ENCODE peak calls at places on chromosomes 6 and 20, in seven cellular contexts. Z is fibroblast of mammary gland; J is dermis blood vessel endothelial cell; Y is tibial artery; H is T-helper 1 cell; M is CD8-positive, alpha-beta memory T cell; P is bronchial epithelial cell. T is an unnamed sample.

GRCh38 chr20:3811421-3812258 is 8.7 kb upstream of the AP5S1 start:
- DNase-seq in H (peak), Y (peak), Z (peak), P (peak), M (peak), J (peak), T (peak)

GRCh38 chr20:59150821-59151251 is 12.8 kb upstream of the ZNF831 start:
- DNase-seq in Y (no peak), H (no peak), Z (no peak), J (no peak), M (no peak), P (no peak), T (no peak)

GRCh38 chr6:42947950-42948349 is 12.6 kb upstream of the GNMT start:
- DNase-seq in P (no peak), Y (no peak), H (no peak), J (no peak), Z (no peak), M (no peak), T (no peak)

GRCh38 chr6:157597461-157598312 is 216.7 kb downstream of the ZDHHC14 start:
- DNase-seq in P (peak), J (peak), H (no peak), Y (no peak), M (peak), Z (peak), T (no peak)

GRCh38 chr6:154593122-154593521 is 82.6 kb upstream of the CNKSR3 start:
- DNase-seq in Y (peak), P (no peak), H (no peak), Z (no peak), J (no peak), M (no peak), T (no peak)

GRCh38 chr20:48350291-48350988 is 477.4 kb downstream of the PREX1 start:
- DNase-seq in P (no peak), Y (no peak), M (no peak), J (peak), Z (peak), H (no peak), T (no peak)

GRCh38 chr20:25009218-25010145 is 16.9 kb upstream of the APMAP start:
- DNase-seq in J (no peak), Z (no peak), H (no peak), M (no peak), P (no peak), Y (peak), T (no peak)

GRCh38 chr6:7978736-7979135 is 68.1 kb upstream of the TXNDC5 start:
- DNase-seq in H (no peak), Y (no peak), Z (no peak), P (no peak), M (no peak), J (no peak), T (no peak)

GRCh38 chr20:53413188-53413631 is 180.4 kb downstream of the ZNF217 start:
- DNase-seq in M (peak), J (no peak), H (peak), Z (no peak), Y (no peak), P (peak), T (no peak)

GRCh38 chr6:102458990-102459389 is 1065.5 kb downstream of the GRIK2 start:
- DNase-seq in Y (no peak), J (no peak), Z (no peak), M (no peak), H (no peak), P (no peak), T (no peak)

GRCh38 chr20:41447026-41447425 is 80.4 kb upstream of the EMILIN3 start:
- DNase-seq in Z (no peak), H (no peak), P (no peak), J (no peak), Y (no peak), M (no peak), T (no peak)

GRCh38 chr6:45812937-45813336 is 202.7 kb downstream of the CLIC5 start:
- DNase-seq in Y (no peak), P (no peak), Z (no peak), J (no peak), M (no peak), H (no peak), T (no peak)

GRCh38 chr20:50346372-50347347 is 156.0 kb downstream of the CEBPB start:
- DNase-seq in J (peak), M (no peak), P (peak), Y (peak), H (no peak), Z (peak), T (no peak)

GRCh38 chr6:25462235-25462897 is 183.2 kb downstream of the CARMIL1 start:
- DNase-seq in Z (no peak), M (no peak), P (no peak), H (no peak), Y (no peak), J (no peak), T (no peak)

GRCh38 chr20:25013478-25014380 is 21.2 kb upstream of the APMAP start:
- DNase-seq in P (no peak), Y (peak), H (no peak), Z (no peak), J (no peak), M (no peak), T (no peak)

GRCh38 chr20:31906001-31906400 is 35.6 kb downstream of the TTLL9 start:
- DNase-seq in Z (no peak), H (no peak), M (no peak), J (no peak), P (no peak), Y (no peak), T (no peak)

GRCh38 chr6:70714716-70715257 is 47.1 kb downstream of the SMAP1 start:
- DNase-seq in M (no peak), J (no peak), P (no peak), Y (no peak), H (no peak), Z (no peak), T (no peak)